ENCODE peak calls at places on chromosomes 1 and 21, in seven cellular contexts. One of them, this sample, is unnamed.

GRCh38 chr1:160868141-160868540 is 5.5 kb upstream of the CD244 start:
- DNase-seq in coronary artery: no peak
- DNase-seq in A549: no peak
- DNase-seq in pancreas: no peak
- DNase-seq in cardiac fibroblast: no peak
- DNase-seq in B cell: no peak
- DNase-seq in GM12878: no peak
- DNase-seq in this sample: no peak

GRCh38 chr21:26945916-26946315 is 21.0 kb downstream of the ADAMTS5 start:
- DNase-seq in GM12878: no peak
- DNase-seq in cardiac fibroblast: peak
- DNase-seq in pancreas: no peak
- DNase-seq in A549: no peak
- DNase-seq in coronary artery: no peak
- DNase-seq in B cell: no peak
- DNase-seq in this sample: no peak

GRCh38 chr1:147207192-147207591 is 17.9 kb downstream of the FMO5 start:
- DNase-seq in B cell: no peak
- DNase-seq in cardiac fibroblast: no peak
- DNase-seq in pancreas: no peak
- DNase-seq in A549: no peak
- DNase-seq in coronary artery: no peak
- DNase-seq in GM12878: no peak
- DNase-seq in this sample: no peak

GRCh38 chr1:12447849-12448312 is 170.1 kb downstream of the DHRS3 start:
- DNase-seq in B cell: no peak
- DNase-seq in A549: no peak
- DNase-seq in GM12878: no peak
- DNase-seq in pancreas: no peak
- DNase-seq in coronary artery: no peak
- DNase-seq in cardiac fibroblast: peak
- DNase-seq in this sample: no peak

GRCh38 chr1:245822997-245823396 is 668.2 kb downstream of the KIF26B start:
- DNase-seq in coronary artery: no peak
- DNase-seq in cardiac fibroblast: peak
- DNase-seq in B cell: no peak
- DNase-seq in pancreas: no peak
- DNase-seq in GM12878: no peak
- DNase-seq in A549: peak
- DNase-seq in this sample: no peak

GRCh38 chr1:224211262-224211962 is 28.4 kb downstream of the DEGS1 start:
- DNase-seq in pancreas: no peak
- DNase-seq in cardiac fibroblast: peak
- DNase-seq in coronary artery: no peak
- DNase-seq in GM12878: no peak
- DNase-seq in B cell: no peak
- DNase-seq in A549: no peak
- DNase-seq in this sample: no peak

GRCh38 chr1:42142894-42143675 is 10.1 kb upstream of the GUCA2B start:
- DNase-seq in A549: no peak
- DNase-seq in cardiac fibroblast: no peak
- DNase-seq in coronary artery: no peak
- DNase-seq in B cell: no peak
- DNase-seq in pancreas: no peak
- DNase-seq in GM12878: no peak
- DNase-seq in this sample: peak

GRCh38 chr1:212606734-212607205 is 1.8 kb upstream of the ATF3 start:
- DNase-seq in B cell: peak
- DNase-seq in A549: no peak
- DNase-seq in cardiac fibroblast: no peak
- DNase-seq in GM12878: no peak
- DNase-seq in coronary artery: peak
- DNase-seq in pancreas: peak
- DNase-seq in this sample: peak

GRCh38 chr1:85344256-85344694 is 67.8 kb upstream of the BCL10 start:
- DNase-seq in GM12878: no peak
- DNase-seq in cardiac fibroblast: peak
- DNase-seq in pancreas: peak
- DNase-seq in B cell: no peak
- DNase-seq in A549: peak
- DNase-seq in coronary artery: no peak
- DNase-seq in this sample: no peak

GRCh38 chr1:71770121-71770520 is 512.2 kb downstream of the NEGR1 start:
- DNase-seq in A549: no peak
- DNase-seq in pancreas: no peak
- DNase-seq in B cell: no peak
- DNase-seq in coronary artery: no peak
- DNase-seq in GM12878: no peak
- DNase-seq in cardiac fibroblast: peak
- DNase-seq in this sample: no peak

GRCh38 chr1:15802234-15802965 is 5.0 kb downstream of the UQCRHL start:
- DNase-seq in B cell: no peak
- DNase-seq in A549: no peak
- DNase-seq in pancreas: no peak
- DNase-seq in GM12878: no peak
- DNase-seq in coronary artery: no peak
- DNase-seq in cardiac fibroblast: no peak
- DNase-seq in this sample: no peak

GRCh38 chr1:38046884-38047602 is 450 bp upstream of the POU3F1 start:
- DNase-seq in coronary artery: peak
- DNase-seq in B cell: peak
- DNase-seq in A549: peak
- DNase-seq in pancreas: peak
- DNase-seq in cardiac fibroblast: peak
- DNase-seq in GM12878: no peak
- DNase-seq in this sample: peak

GRCh38 chr1:7549693-7550161 is 221.4 kb upstream of the VAMP3 start:
- DNase-seq in cardiac fibroblast: peak
- DNase-seq in B cell: no peak
- DNase-seq in A549: peak
- DNase-seq in GM12878: no peak
- DNase-seq in coronary artery: no peak
- DNase-seq in pancreas: peak
- DNase-seq in this sample: no peak

GRCh38 chr1:75723989-75724471 is 479 bp upstream of the ACADM start:
- DNase-seq in GM12878: no peak
- DNase-seq in cardiac fibroblast: peak
- DNase-seq in B cell: peak
- DNase-seq in pancreas: peak
- DNase-seq in A549: peak
- DNase-seq in coronary artery: peak
- DNase-seq in this sample: peak

GRCh38 chr1:204350857-204351573 is 8.7 kb downstream of the PLEKHA6 start:
- DNase-seq in A549: no peak
- DNase-seq in coronary artery: peak
- DNase-seq in B cell: no peak
- DNase-seq in cardiac fibroblast: peak
- DNase-seq in pancreas: peak
- DNase-seq in GM12878: no peak
- DNase-seq in this sample: no peak

GRCh38 chr1:58397187-58397820 is 149.2 kb downstream of the OMA1 start:
- DNase-seq in cardiac fibroblast: no peak
- DNase-seq in A549: no peak
- DNase-seq in GM12878: no peak
- DNase-seq in pancreas: no peak
- DNase-seq in coronary artery: no peak
- DNase-seq in B cell: no peak
- DNase-seq in this sample: no peak

GRCh38 chr1:10788592-10789006 is 7.8 kb downstream of the CASZ1 start:
- DNase-seq in GM12878: no peak
- DNase-seq in coronary artery: no peak
- DNase-seq in A549: peak
- DNase-seq in pancreas: peak
- DNase-seq in cardiac fibroblast: no peak
- DNase-seq in B cell: no peak
- DNase-seq in this sample: no peak

GRCh38 chr21:31660134-31660565 is 657 bp downstream of the SOD1 start:
- DNase-seq in B cell: no peak
- DNase-seq in GM12878: no peak
- DNase-seq in pancreas: peak
- DNase-seq in coronary artery: no peak
- DNase-seq in A549: peak
- DNase-seq in cardiac fibroblast: peak
- DNase-seq in this sample: no peak

GRCh38 chr1:86687595-86687994 is 16.8 kb upstream of the SH3GLB1 start:
- DNase-seq in B cell: peak
- DNase-seq in pancreas: no peak
- DNase-seq in A549: no peak
- DNase-seq in GM12878: no peak
- DNase-seq in coronary artery: no peak
- DNase-seq in cardiac fibroblast: peak
- DNase-seq in this sample: no peak

GRCh38 chr1:184614667-184615066 is 140.0 kb downstream of the EDEM3 start:
- DNase-seq in coronary artery: peak
- DNase-seq in GM12878: no peak
- DNase-seq in pancreas: no peak
- DNase-seq in cardiac fibroblast: no peak
- DNase-seq in A549: no peak
- DNase-seq in B cell: no peak
- DNase-seq in this sample: no peak

GRCh38 chr1:9573723-9574122 is 15.0 kb upstream of the TMEM201 start:
- DNase-seq in B cell: no peak
- DNase-seq in GM12878: no peak
- DNase-seq in pancreas: no peak
- DNase-seq in A549: no peak
- DNase-seq in coronary artery: no peak
- DNase-seq in cardiac fibroblast: peak
- DNase-seq in this sample: peak

GRCh38 chr1:9577423-9577822 is 11.3 kb upstream of the TMEM201 start:
- DNase-seq in cardiac fibroblast: no peak
- DNase-seq in GM12878: no peak
- DNase-seq in pancreas: no peak
- DNase-seq in B cell: no peak
- DNase-seq in coronary artery: no peak
- DNase-seq in A549: no peak
- DNase-seq in this sample: no peak

GRCh38 chr1:9580942-9581341 is 7.8 kb upstream of the TMEM201 start:
- DNase-seq in GM12878: no peak
- DNase-seq in pancreas: no peak
- DNase-seq in cardiac fibroblast: no peak
- DNase-seq in A549: no peak
- DNase-seq in coronary artery: no peak
- DNase-seq in B cell: no peak
- DNase-seq in this sample: no peak

DNA sequence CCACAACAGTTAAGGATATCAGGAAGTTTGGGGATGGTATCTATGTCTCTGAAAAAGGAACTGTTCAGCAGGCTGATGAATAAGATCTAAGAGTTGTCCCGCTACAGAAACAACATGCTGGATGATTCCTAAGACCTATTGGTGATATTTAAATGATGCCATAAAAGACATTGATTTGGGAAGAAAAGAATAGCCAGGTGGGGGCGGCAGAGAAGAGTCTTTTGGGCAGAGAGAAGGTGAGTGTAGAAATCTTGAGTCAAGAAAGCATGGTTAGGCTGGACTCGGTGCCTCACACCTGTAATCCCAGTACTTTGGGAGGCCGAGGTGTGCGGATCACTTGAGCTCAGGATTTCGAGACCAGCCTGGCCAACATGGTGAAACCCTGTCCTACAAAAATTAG is 11.8 kb upstream of the TMEM201 start:
- DNase-seq in B cell: no peak
- DNase-seq in coronary artery: no peak
- DNase-seq in cardiac fibroblast: no peak
- DNase-seq in A549: no peak
- DNase-seq in pancreas: no peak
- DNase-seq in GM12878: no peak
- DNase-seq in this sample: no peak
- TF ChIP-seq CTCF in B cell: no peak
- TF ChIP-seq CTCF in coronary artery: no peak
- TF ChIP-seq CTCF in cardiac fibroblast: no peak
- TF ChIP-seq CTCF in A549: no peak
- TF ChIP-seq CTCF in pancreas: no peak
- TF ChIP-seq CTCF in GM12878: no peak
- TF ChIP-seq CTCF in this sample: no peak

GRCh38 chr1:229213797-229214196 is 57.1 kb upstream of the RAB4A start:
- DNase-seq in pancreas: no peak
- DNase-seq in A549: no peak
- DNase-seq in GM12878: no peak
- DNase-seq in cardiac fibroblast: no peak
- DNase-seq in B cell: no peak
- DNase-seq in coronary artery: no peak
- DNase-seq in this sample: no peak

GRCh38 chr1:229218612-229219025 is 52.3 kb upstream of the RAB4A start:
- DNase-seq in coronary artery: no peak
- DNase-seq in GM12878: no peak
- DNase-seq in A549: no peak
- DNase-seq in cardiac fibroblast: no peak
- DNase-seq in B cell: no peak
- DNase-seq in pancreas: no peak
- DNase-seq in this sample: no peak

GRCh38 chr1:229220163-229220846 is 50.6 kb upstream of the RAB4A start:
- DNase-seq in A549: no peak
- DNase-seq in B cell: no peak
- DNase-seq in pancreas: no peak
- DNase-seq in GM12878: no peak
- DNase-seq in cardiac fibroblast: no peak
- DNase-seq in coronary artery: no peak
- DNase-seq in this sample: no peak

GRCh38 chr1:229221106-229222019 is 49.5 kb upstream of the RAB4A start:
- DNase-seq in GM12878: no peak
- DNase-seq in A549: peak
- DNase-seq in B cell: no peak
- DNase-seq in coronary artery: no peak
- DNase-seq in pancreas: peak
- DNase-seq in cardiac fibroblast: peak
- DNase-seq in this sample: no peak

DNA sequence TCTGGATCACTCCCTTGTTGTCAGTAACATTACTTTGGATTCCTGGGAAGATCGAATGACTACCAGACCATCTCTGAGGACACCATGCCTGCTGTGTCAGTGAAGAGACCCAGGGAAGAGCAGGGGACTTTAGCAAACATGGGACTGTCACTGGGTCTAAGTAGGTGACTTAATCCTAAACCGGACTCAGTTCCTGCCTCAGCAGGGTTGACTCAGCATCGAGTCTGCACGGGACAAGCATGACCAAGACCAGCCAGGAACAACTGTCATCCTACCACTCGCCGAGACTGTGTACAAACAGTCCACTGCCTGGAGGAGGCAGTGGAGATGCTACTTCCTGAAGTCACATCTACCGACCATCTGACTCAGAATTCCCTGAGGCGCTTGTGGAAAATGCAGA is 53.2 kb upstream of the RAB4A start:
- DNase-seq in B cell: no peak
- DNase-seq in coronary artery: no peak
- DNase-seq in pancreas: no peak
- DNase-seq in cardiac fibroblast: no peak
- DNase-seq in GM12878: no peak
- DNase-seq in A549: no peak
- DNase-seq in this sample: no peak
- TF ChIP-seq CTCF in B cell: no peak
- TF ChIP-seq CTCF in coronary artery: no peak
- TF ChIP-seq CTCF in pancreas: no peak
- TF ChIP-seq CTCF in cardiac fibroblast: no peak
- TF ChIP-seq CTCF in GM12878: no peak
- TF ChIP-seq CTCF in A549: no peak
- TF ChIP-seq CTCF in this sample: no peak

GRCh38 chr1:174719194-174719593 is 271.4 kb downstream of the GPR52 start:
- DNase-seq in GM12878: no peak
- DNase-seq in cardiac fibroblast: no peak
- DNase-seq in A549: no peak
- DNase-seq in coronary artery: no peak
- DNase-seq in B cell: no peak
- DNase-seq in pancreas: no peak
- DNase-seq in this sample: no peak
- TF ChIP-seq CTCF in GM12878: no peak
- TF ChIP-seq CTCF in cardiac fibroblast: no peak
- TF ChIP-seq CTCF in A549: no peak
- TF ChIP-seq CTCF in coronary artery: no peak
- TF ChIP-seq CTCF in B cell: no peak
- TF ChIP-seq CTCF in pancreas: no peak
- TF ChIP-seq CTCF in this sample: no peak

GRCh38 chr1:229328598-229329362 is 14.1 kb downstream of the CCSAP start:
- DNase-seq in cardiac fibroblast: no peak
- DNase-seq in pancreas: no peak
- DNase-seq in coronary artery: no peak
- DNase-seq in B cell: no peak
- DNase-seq in GM12878: no peak
- DNase-seq in A549: no peak
- DNase-seq in this sample: no peak
- TF ChIP-seq CTCF in cardiac fibroblast: no peak
- TF ChIP-seq CTCF in pancreas: no peak
- TF ChIP-seq CTCF in coronary artery: no peak
- TF ChIP-seq CTCF in B cell: no peak
- TF ChIP-seq CTCF in GM12878: no peak
- TF ChIP-seq CTCF in A549: no peak
- TF ChIP-seq CTCF in this sample: no peak

This sample was measured in GM13977.